ENCODE peak calls at places on chromosome 17, in ten cellular contexts. One of them, this sample, is unnamed.

GRCh38 chr17:71845354-71845753 is 275.5 kb upstream of the SOX9 start:
- DNase-seq in amniotic epithelial cell: no peak
- DNase-seq in tibial nerve: no peak
- DNase-seq in NCI-H510A treated with DMSO at 0.1 percent for 48 hours: no peak
- DNase-seq in head of caudate nucleus: no peak
- DNase-seq in EL: no peak
- DNase-seq in WTC11: no peak
- DNase-seq in NCI-H774: no peak
- DNase-seq in H54: no peak
- DNase-seq in A172: no peak
- DNase-seq in this sample: no peak

GRCh38 chr17:17513626-17514025 is 17.4 kb upstream of the RASD1 start:
- DNase-seq in amniotic epithelial cell: no peak
- DNase-seq in tibial nerve: no peak
- DNase-seq in NCI-H510A treated with DMSO at 0.1 percent for 48 hours: no peak
- DNase-seq in head of caudate nucleus: no peak
- DNase-seq in EL: no peak
- DNase-seq in WTC11: no peak
- DNase-seq in NCI-H774: no peak
- DNase-seq in H54: no peak
- DNase-seq in A172: no peak
- DNase-seq in this sample: no peak

GRCh38 chr17:8702996-8703395 is 41.6 kb downstream of the CCDC42 start:
- DNase-seq in amniotic epithelial cell: no peak
- DNase-seq in tibial nerve: no peak
- DNase-seq in NCI-H510A treated with DMSO at 0.1 percent for 48 hours: no peak
- DNase-seq in head of caudate nucleus: no peak
- DNase-seq in EL: no peak
- DNase-seq in WTC11: no peak
- DNase-seq in NCI-H774: no peak
- DNase-seq in H54: no peak
- DNase-seq in A172: no peak
- DNase-seq in this sample: no peak

GRCh38 chr17:47180337-47180736 is 8.8 kb downstream of the CDC27 start:
- DNase-seq in amniotic epithelial cell: no peak
- DNase-seq in tibial nerve: no peak
- DNase-seq in NCI-H510A treated with DMSO at 0.1 percent for 48 hours: no peak
- DNase-seq in head of caudate nucleus: no peak
- DNase-seq in EL: no peak
- DNase-seq in WTC11: no peak
- DNase-seq in NCI-H774: no peak
- DNase-seq in H54: no peak
- DNase-seq in A172: no peak
- DNase-seq in this sample: no peak

GRCh38 chr17:82178499-82179290 is 33.9 kb downstream of the CCDC57 start:
- DNase-seq in amniotic epithelial cell: no peak
- DNase-seq in tibial nerve: no peak
- DNase-seq in NCI-H510A treated with DMSO at 0.1 percent for 48 hours: no peak
- DNase-seq in head of caudate nucleus: no peak
- DNase-seq in EL: no peak
- DNase-seq in WTC11: no peak
- DNase-seq in NCI-H774: no peak
- DNase-seq in H54: no peak
- DNase-seq in A172: no peak
- DNase-seq in this sample: no peak

GRCh38 chr17:4858880-4859260 is 25.7 kb downstream of the MINK1 start:
- DNase-seq in amniotic epithelial cell: no peak
- DNase-seq in tibial nerve: no peak
- DNase-seq in NCI-H510A treated with DMSO at 0.1 percent for 48 hours: peak
- DNase-seq in head of caudate nucleus: peak
- DNase-seq in EL: peak
- DNase-seq in WTC11: peak
- DNase-seq in NCI-H774: no peak
- DNase-seq in H54: peak
- DNase-seq in A172: peak
- DNase-seq in this sample: no peak

GRCh38 chr17:4004517-4005295 is 40.5 kb upstream of the ATP2A3 start:
- DNase-seq in amniotic epithelial cell: peak
- DNase-seq in tibial nerve: no peak
- DNase-seq in NCI-H510A treated with DMSO at 0.1 percent for 48 hours: peak
- DNase-seq in head of caudate nucleus: peak
- DNase-seq in EL: peak
- DNase-seq in WTC11: peak
- DNase-seq in NCI-H774: no peak
- DNase-seq in H54: no peak
- DNase-seq in A172: no peak
- DNase-seq in this sample: no peak

GRCh38 chr17:42111901-42112551 is 488 bp downstream of the DHX58 start:
- DNase-seq in amniotic epithelial cell: peak
- DNase-seq in tibial nerve: no peak
- DNase-seq in NCI-H510A treated with DMSO at 0.1 percent for 48 hours: peak
- DNase-seq in head of caudate nucleus: peak
- DNase-seq in EL: peak
- DNase-seq in WTC11: no peak
- DNase-seq in NCI-H774: no peak
- DNase-seq in H54: peak
- DNase-seq in A172: peak
- DNase-seq in this sample: no peak

GRCh38 chr17:3029213-3029913 is 34.0 kb downstream of the OR1D5 start:
- DNase-seq in amniotic epithelial cell: no peak
- DNase-seq in tibial nerve: no peak
- DNase-seq in NCI-H510A treated with DMSO at 0.1 percent for 48 hours: peak
- DNase-seq in head of caudate nucleus: no peak
- DNase-seq in EL: no peak
- DNase-seq in WTC11: no peak
- DNase-seq in NCI-H774: no peak
- DNase-seq in H54: no peak
- DNase-seq in A172: no peak
- DNase-seq in this sample: no peak